ENCODE peak calls at places on chromosomes 6 and 20, in four cellular contexts. One of them, this sample, is unnamed.
A peak's percentile ranks its signal among the peaks of the same experiment; 100 is the strongest.

GRCh38 chr6:89475634-89476033 is 42.7 kb downstream of the ANKRD6 start:
- DNase-seq in HCT116: no peak
- DNase-seq in HepG2: peak; percentile 7
- DNase-seq in H1: no peak
- DNase-seq in this sample: no peak

GRCh38 chr20:62893700-62894099 is 32.1 kb upstream of the TCFL5 start:
- DNase-seq in HCT116: no peak
- DNase-seq in HepG2: no peak
- DNase-seq in H1: no peak
- DNase-seq in this sample: no peak

GRCh38 chr20:40547492-40548129 is 141.4 kb downstream of the MAFB start:
- DNase-seq in HCT116: no peak
- DNase-seq in HepG2: no peak
- DNase-seq in H1: no peak
- DNase-seq in this sample: no peak

GRCh38 chr20:63264002-63264401 is 8.6 kb upstream of the ARFGAP1 start:
- DNase-seq in HCT116: no peak
- DNase-seq in HepG2: no peak
- DNase-seq in H1: no peak
- DNase-seq in this sample: no peak

GRCh38 chr20:237479-237878 is 10.4 kb downstream of the DEFB129 start:
- DNase-seq in HCT116: no peak
- DNase-seq in HepG2: no peak
- DNase-seq in H1: no peak
- DNase-seq in this sample: no peak

GRCh38 chr6:133062077-133062476 is 179.1 kb upstream of the EYA4 start:
- DNase-seq in HCT116: no peak
- DNase-seq in HepG2: no peak
- DNase-seq in H1: no peak
- DNase-seq in this sample: no peak

GRCh38 chr20:528923-529594 is 14.5 kb downstream of the CSNK2A1 start:
- DNase-seq in HCT116: peak; percentile 73
- DNase-seq in HepG2: no peak
- DNase-seq in H1: no peak
- DNase-seq in this sample: no peak

GRCh38 chr20:11168026-11168425 is 494.2 kb upstream of the JAG1 start:
- DNase-seq in HCT116: no peak
- DNase-seq in HepG2: no peak
- DNase-seq in H1: no peak
- DNase-seq in this sample: no peak

GRCh38 chr6:66161546-66162108 is 454.6 kb upstream of the EYS start:
- DNase-seq in HCT116: no peak
- DNase-seq in HepG2: no peak
- DNase-seq in H1: no peak
- DNase-seq in this sample: no peak

GRCh38 chr6:33008944-33009861 is at the start of gene HLA-DOA:
- DNase-seq in HCT116: peak; percentile 28
- DNase-seq in HepG2: no peak
- DNase-seq in H1: peak; percentile 77
- DNase-seq in this sample: peak; percentile 18

GRCh38 chr6:88490865-88491264 is 324.7 kb upstream of the CNR1 start:
- DNase-seq in HCT116: no peak
- DNase-seq in HepG2: no peak
- DNase-seq in H1: no peak
- DNase-seq in this sample: no peak

GRCh38 chr6:84183430-84183829 is 44.0 kb downstream of the CEP162 start:
- DNase-seq in HCT116: no peak
- DNase-seq in HepG2: no peak
- DNase-seq in H1: no peak
- DNase-seq in this sample: no peak

GRCh38 chr6:98529364-98529763 is 305.0 kb upstream of the POU3F2 start:
- DNase-seq in HCT116: no peak
- DNase-seq in HepG2: no peak
- DNase-seq in H1: no peak
- DNase-seq in this sample: no peak

GRCh38 chr6:162463573-162463972 is 264.0 kb downstream of the PRKN start:
- DNase-seq in HCT116: no peak
- DNase-seq in HepG2: no peak
- DNase-seq in H1: no peak
- DNase-seq in this sample: no peak

GRCh38 chr6:108609276-108609769 is 48.6 kb downstream of the FOXO3 start:
- DNase-seq in HCT116: peak; percentile 50
- DNase-seq in HepG2: no peak
- DNase-seq in H1: no peak
- DNase-seq in this sample: no peak

GRCh38 chr20:59171986-59172385 is 8.4 kb downstream of the ZNF831 start:
- DNase-seq in HCT116: no peak
- DNase-seq in HepG2: no peak
- DNase-seq in H1: no peak
- DNase-seq in this sample: no peak

GRCh38 chr6:37860226-37860839 is 40.8 kb downstream of the ZFAND3 start:
- DNase-seq in HCT116: peak; percentile 12
- DNase-seq in HepG2: peak; percentile 53
- DNase-seq in H1: no peak
- DNase-seq in this sample: peak; percentile 1

GRCh38 chr6:44333273-44333919 is 9.1 kb upstream of the SPATS1 start:
- DNase-seq in HCT116: no peak
- DNase-seq in HepG2: no peak
- DNase-seq in H1: no peak
- DNase-seq in this sample: no peak

GRCh38 chr20:19802492-19803158 is 44.6 kb downstream of the RIN2 start:
- DNase-seq in HCT116: peak; percentile 47
- DNase-seq in HepG2: peak; percentile 75
- DNase-seq in H1: no peak
- DNase-seq in this sample: no peak

GRCh38 chr6:12331474-12331873 is 41.3 kb downstream of the EDN1 start:
- DNase-seq in HCT116: no peak
- DNase-seq in HepG2: peak; percentile 47
- DNase-seq in H1: no peak
- DNase-seq in this sample: no peak

GRCh38 chr6:7008451-7008988 is 99.2 kb upstream of the RREB1 start:
- DNase-seq in HCT116: no peak
- DNase-seq in HepG2: no peak
- DNase-seq in H1: no peak
- DNase-seq in this sample: peak; percentile 6

GRCh38 chr6:13695217-13695616 is 16.4 kb downstream of the RANBP9 start:
- DNase-seq in HCT116: no peak
- DNase-seq in HepG2: no peak
- DNase-seq in H1: no peak
- DNase-seq in this sample: no peak

GRCh38 chr20:44536139-44536538 is 14.3 kb upstream of the SERINC3 start:
- DNase-seq in HCT116: no peak
- DNase-seq in HepG2: no peak
- DNase-seq in H1: no peak
- DNase-seq in this sample: no peak

GRCh38 chr20:62518911-62519310 is 43.1 kb upstream of the GATA5 start:
- DNase-seq in HCT116: no peak
- DNase-seq in HepG2: no peak
- DNase-seq in H1: no peak
- DNase-seq in this sample: no peak

GRCh38 chr6:28474441-28475219 is 31.3 kb upstream of the ZSCAN23 start:
- DNase-seq in HCT116: peak; percentile 88
- DNase-seq in HepG2: peak; percentile 85
- DNase-seq in H1: peak; percentile 54
- DNase-seq in this sample: peak; percentile 75

GRCh38 chr6:85364354-85364753 is 85.5 kb upstream of the NT5E start:
- DNase-seq in HCT116: peak; percentile 69
- DNase-seq in HepG2: no peak
- DNase-seq in H1: no peak
- DNase-seq in this sample: no peak

GRCh38 chr6:18034798-18035202 is 47.4 kb upstream of the KIF13A start:
- DNase-seq in HCT116: peak; percentile 12
- DNase-seq in HepG2: peak; percentile 85
- DNase-seq in H1: no peak
- DNase-seq in this sample: no peak

GRCh38 chr6:85690071-85690470 is 47.4 kb upstream of the SYNCRIP start:
- DNase-seq in HCT116: no peak
- DNase-seq in HepG2: no peak
- DNase-seq in H1: no peak
- DNase-seq in this sample: no peak

GRCh38 chr6:19410477-19410876 is 426.7 kb upstream of the ID4 start:
- DNase-seq in HCT116: no peak
- DNase-seq in HepG2: no peak
- DNase-seq in H1: no peak
- DNase-seq in this sample: no peak

GRCh38 chr6:62217866-62218265 is 68.2 kb downstream of the KHDRBS2 start:
- DNase-seq in HCT116: no peak
- DNase-seq in HepG2: no peak
- DNase-seq in H1: no peak
- DNase-seq in this sample: no peak

GRCh38 chr6:119446623-119447008 is 97.1 kb upstream of the MAN1A1 start:
- DNase-seq in HCT116: no peak
- DNase-seq in HepG2: no peak
- DNase-seq in H1: no peak
- DNase-seq in this sample: no peak

GRCh38 chr6:50653253-50653652 is 60.1 kb upstream of the TFAP2D start:
- DNase-seq in HCT116: no peak
- DNase-seq in HepG2: no peak
- DNase-seq in H1: no peak
- DNase-seq in this sample: no peak

GRCh38 chr20:48765359-48765758 is 62.4 kb downstream of the PREX1 start:
- DNase-seq in HCT116: no peak
- DNase-seq in HepG2: no peak
- DNase-seq in H1: no peak
- DNase-seq in this sample: no peak

GRCh38 chr6:111674882-111675281 is 69.2 kb upstream of the TRAF3IP2 start:
- DNase-seq in HCT116: no peak
- DNase-seq in HepG2: no peak
- DNase-seq in H1: no peak
- DNase-seq in this sample: no peak

GRCh38 chr6:148700713-148701392 is 46.0 kb upstream of the UST start:
- DNase-seq in HCT116: no peak
- DNase-seq in HepG2: no peak
- DNase-seq in H1: no peak
- DNase-seq in this sample: no peak

GRCh38 chr6:75334266-75335040 is 49.9 kb upstream of the TMEM30A start:
- DNase-seq in HCT116: no peak
- DNase-seq in HepG2: no peak
- DNase-seq in H1: peak; percentile 59
- DNase-seq in this sample: peak; percentile 91

GRCh38 chr6:139161817-139162284 is 27.0 kb downstream of the HECA start:
- DNase-seq in HCT116: no peak
- DNase-seq in HepG2: no peak
- DNase-seq in H1: no peak
- DNase-seq in this sample: no peak

GRCh38 chr6:42135722-42136121 is 6.7 kb downstream of the C6orf132 start:
- DNase-seq in HCT116: no peak
- DNase-seq in HepG2: no peak
- DNase-seq in H1: no peak
- DNase-seq in this sample: no peak

DNA sequence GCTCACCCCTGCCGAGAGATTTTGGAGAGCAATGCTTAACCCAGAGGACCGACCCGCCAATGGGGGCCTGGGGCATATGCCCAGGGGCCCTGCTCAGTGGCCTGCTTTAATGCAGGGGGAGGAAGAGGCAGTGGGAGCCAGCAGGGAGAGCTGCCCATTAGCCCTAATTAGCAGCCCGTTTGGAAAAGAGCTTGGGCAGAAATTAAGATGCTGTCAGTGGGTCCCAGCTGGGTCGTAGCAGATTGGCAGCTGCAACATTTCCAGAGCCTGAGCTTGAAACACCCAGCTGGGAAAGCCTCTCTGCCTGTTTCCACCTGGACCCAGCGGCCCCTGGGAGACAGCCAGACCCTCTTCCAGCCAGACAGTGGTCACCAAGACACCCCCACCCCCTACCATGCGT is 39.5 kb downstream of the CD40 start:
- DNase-seq in HCT116: no peak
- DNase-seq in HepG2: no peak
- DNase-seq in H1: no peak
- DNase-seq in this sample: no peak
- TF ChIP-seq ZNF274 in HCT116: no peak
- TF ChIP-seq ZNF274 in HepG2: no peak
- TF ChIP-seq ZNF274 in H1: no peak
- TF ChIP-seq ZNF274 in this sample: no peak

GRCh38 chr6:134787261-134787871 is 162.5 kb downstream of the ALDH8A1 start:
- DNase-seq in HCT116: peak; percentile 1
- DNase-seq in HepG2: no peak
- DNase-seq in H1: no peak
- DNase-seq in this sample: no peak
- TF ChIP-seq ZNF274 in HCT116: no peak
- TF ChIP-seq ZNF274 in HepG2: no peak
- TF ChIP-seq ZNF274 in H1: no peak
- TF ChIP-seq ZNF274 in this sample: no peak

DNA sequence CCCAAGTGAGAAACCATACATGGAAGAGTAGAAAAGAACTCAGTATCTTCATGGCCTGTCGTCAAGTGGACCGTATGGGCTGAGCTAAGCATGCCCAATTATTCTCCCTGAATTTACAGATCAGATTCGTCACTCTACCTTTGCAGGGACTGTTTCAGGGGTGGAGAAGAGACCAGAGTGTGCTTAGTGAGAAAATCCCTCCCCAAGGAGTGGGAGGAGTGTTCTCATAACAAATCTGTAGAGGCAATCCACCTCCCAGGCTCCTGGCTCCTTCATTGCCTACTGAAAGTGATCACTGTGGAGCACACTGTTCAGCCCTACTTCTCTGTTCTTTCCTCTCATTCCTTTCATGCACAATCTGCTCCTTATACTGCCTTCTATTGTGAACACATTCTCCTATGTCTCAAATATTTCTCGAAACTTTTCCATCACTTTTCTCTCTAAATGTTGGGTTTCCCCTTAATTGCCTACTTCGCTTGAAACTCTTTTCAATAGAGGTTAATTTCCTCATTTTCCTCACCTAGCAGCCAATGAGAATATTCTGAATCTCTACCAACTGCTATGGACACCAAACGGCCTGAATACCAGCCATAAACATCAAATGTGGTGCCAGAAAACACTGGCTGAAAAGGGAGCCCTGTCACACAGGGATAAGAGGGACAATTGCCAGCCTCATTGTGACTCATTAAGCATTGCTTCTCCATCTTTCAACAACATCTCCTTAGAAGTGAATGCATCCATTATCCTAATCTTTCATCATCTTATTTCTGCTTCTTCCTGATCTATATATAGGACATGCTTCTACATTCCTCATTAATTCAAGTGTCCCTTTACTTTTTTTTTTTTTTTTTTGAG is 398.3 kb downstream of the UTRN start:
- DNase-seq in HCT116: no peak
- DNase-seq in HepG2: no peak
- DNase-seq in H1: no peak
- DNase-seq in this sample: no peak
- TF ChIP-seq ZNF274 in HCT116: no peak
- TF ChIP-seq ZNF274 in HepG2: no peak
- TF ChIP-seq ZNF274 in H1: no peak
- TF ChIP-seq ZNF274 in this sample: no peak

GRCh38 chr6:30914076-30914853 is at the start of gene VARS2:
- DNase-seq in HCT116: peak; percentile 80
- DNase-seq in HepG2: peak; percentile 92
- DNase-seq in H1: peak; percentile 97
- DNase-seq in this sample: peak; percentile 42
- TF ChIP-seq ZNF274 in HCT116: no peak
- TF ChIP-seq ZNF274 in HepG2: peak; percentile 88
- TF ChIP-seq ZNF274 in H1: no peak
- TF ChIP-seq ZNF274 in this sample: no peak

GRCh38 chr6:97361286-97361685 is 78.3 kb upstream of the MMS22L start:
- DNase-seq in HCT116: no peak
- DNase-seq in HepG2: peak; percentile 18
- DNase-seq in H1: no peak
- DNase-seq in this sample: no peak
- TF ChIP-seq ZNF274 in HCT116: no peak
- TF ChIP-seq ZNF274 in HepG2: no peak
- TF ChIP-seq ZNF274 in H1: no peak
- TF ChIP-seq ZNF274 in this sample: no peak